ENCODE peak calls at places on chromosomes 5 and 9, in five cellular contexts. J is IMR-90; O is SK-N-SH; H is neural progenitor cell; I is CD8-positive, alpha-beta T cell. N is an unnamed sample.
A peak's percentile ranks its signal among the peaks of the same experiment; 100 is the strongest.

GRCh38 chr5:160213537-160213936 is 15.8 kb upstream of the FABP6 start:
- DNase-seq in J (peak; percentile 13), O (no peak), I (no peak), H (no peak), N (no peak)

GRCh38 chr5:147561435-147561834 is 51.6 kb upstream of the DPYSL3 start:
- DNase-seq in H (peak; percentile 28), O (no peak), I (no peak), J (no peak), N (no peak)

GRCh38 chr5:151924564-151925395 is at the start of gene GLRA1:
- DNase-seq in J (peak; percentile 31), H (peak; percentile 93), O (peak; percentile 45), I (peak; percentile 27), N (no peak)

GRCh38 chr5:105836263-105836662 is 1834.5 kb downstream of the EFNA5 start:
- DNase-seq in J (peak; percentile 63), O (no peak), H (no peak), I (no peak), N (no peak)

GRCh38 chr5:17944046-17944445 is 309.8 kb downstream of the TAF11L14 start:
- DNase-seq in H (no peak), I (no peak), O (no peak), J (no peak), N (no peak)

GRCh38 chr9:134303601-134304000 is 22.7 kb upstream of the RXRA start:
- DNase-seq in J (no peak), I (no peak), H (no peak), O (no peak), N (no peak)

GRCh38 chr5:65086234-65086886 is 317.6 kb downstream of the CWC27 start:
- DNase-seq in O (no peak), H (no peak), I (no peak), J (peak; percentile 48), N (no peak)

GRCh38 chr5:168005093-168005492 is 286.4 kb upstream of the WWC1 start:
- DNase-seq in O (no peak), I (no peak), J (no peak), H (no peak), N (no peak)

GRCh38 chr5:174734571-174735497 is 10.5 kb downstream of the MSX2 start:
- DNase-seq in J (no peak), I (no peak), O (peak; percentile 64), H (peak; percentile 42), N (no peak)

GRCh38 chr9:88344013-88344412 is 44.2 kb upstream of the SPIN1 start:
- DNase-seq in O (no peak), I (no peak), H (no peak), J (no peak), N (no peak)

GRCh38 chr9:34375901-34376595 is 650 bp downstream of the MYORG start:
- DNase-seq in I (peak; percentile 28), J (no peak), H (peak; percentile 45), O (peak; percentile 76), N (peak; percentile 43)

GRCh38 chr5:37086466-37087178 is 162.6 kb downstream of the CPLANE1 start:
- DNase-seq in O (no peak), H (no peak), J (peak; percentile 76), I (no peak), N (no peak)

GRCh38 chr5:66788556-66788955 is 192.4 kb downstream of the MAST4 start:
- DNase-seq in I (no peak), H (no peak), O (no peak), J (no peak), N (no peak)

GRCh38 chr9:72557549-72557948 is 36.1 kb downstream of the TMC1 start:
- DNase-seq in H (no peak), I (no peak), J (peak; percentile 97), O (no peak), N (peak; percentile 83)

GRCh38 chr5:5793560-5793959 is 371.1 kb downstream of the ICE1 start:
- DNase-seq in I (no peak), J (no peak), O (no peak), H (no peak), N (no peak)

GRCh38 chr9:27818348-27818747 is 245.1 kb upstream of the C9orf72 start:
- DNase-seq in I (no peak), J (no peak), O (peak; percentile 12), H (no peak), N (no peak)

GRCh38 chr9:89363921-89364663 is 45.8 kb downstream of the SECISBP2 start:
- DNase-seq in J (no peak), H (no peak), O (no peak), I (no peak), N (no peak)

GRCh38 chr5:108420182-108420581 is 38.3 kb upstream of the FBXL17 start:
- DNase-seq in H (peak; percentile 7), I (no peak), J (no peak), O (no peak), N (no peak)

GRCh38 chr5:108420755-108421154 is 38.9 kb upstream of the FBXL17 start:
- DNase-seq in O (no peak), H (no peak), I (no peak), J (no peak), N (no peak)

GRCh38 chr5:108418172-108418571 is 36.3 kb upstream of the FBXL17 start:
- DNase-seq in I (no peak), H (no peak), J (no peak), O (no peak), N (no peak)

GRCh38 chr5:108415726-108416125 is 33.8 kb upstream of the FBXL17 start:
- DNase-seq in J (no peak), H (no peak), I (no peak), O (no peak), N (no peak)

GRCh38 chr5:108417166-108417670 is 35.3 kb upstream of the FBXL17 start:
- DNase-seq in I (no peak), O (no peak), H (no peak), J (no peak), N (no peak)
- H3K27me3 ChIP-seq in I (no peaks in the 10 kb centered on the region), O (no peaks in the 10 kb centered on the region), H (no peaks in the 10 kb centered on the region), J (no peaks in the 10 kb centered on the region), N (no peaks in the 10 kb centered on the region)

GRCh38 chr5:137747848-137748247 is 6.3 kb downstream of the HNRNPA0 start:
- DNase-seq in O (no peak), H (no peak), J (no peak), I (no peak), N (no peak)
- H3K27me3 ChIP-seq in O (no peaks in the 10 kb centered on the region), H (no peaks in the 10 kb centered on the region), J (no peaks in the 10 kb centered on the region), I (no peaks in the 10 kb centered on the region), N (no peaks in the 10 kb centered on the region)

GRCh38 chr5:109936996-109937395 is 247.3 kb downstream of the MAN2A1 start:
- DNase-seq in I (no peak), O (no peak), H (no peak), J (no peak), N (no peak)
- H3K27me3 ChIP-seq in I (no peaks in the 10 kb centered on the region), O (no peaks in the 10 kb centered on the region), H (no peaks in the 10 kb centered on the region), J (no peaks in the 10 kb centered on the region), N (no peaks in the 10 kb centered on the region)

GRCh38 chr5:11384441-11385250 is 519.6 kb downstream of the CTNND2 start:
- DNase-seq in H (peak; percentile 55), J (no peak), O (peak; percentile 27), I (no peak), N (no peak)
- H3K27me3 ChIP-seq in H (peaks cover 26% of the 10 kb centered on the region), J (peaks cover 9% of the 10 kb centered on the region), O (peaks cover 37% of the 10 kb centered on the region), I (no peaks in the 10 kb centered on the region), N (peaks cover 29% of the 10 kb centered on the region)

GRCh38 chr5:139901971-139902370 is 106.4 kb downstream of the PSD2 start:
- DNase-seq in I (no peak), J (no peak), O (no peak), H (no peak), N (no peak)
- H3K27me3 ChIP-seq in I (peaks cover 16% of the 10 kb centered on the region), J (peaks cover 90% of the 10 kb centered on the region), O (peaks cover 47% of the 10 kb centered on the region), H (peaks cover 100% of the 10 kb centered on the region), N (peaks cover 10% of the 10 kb centered on the region)

N was measured in HL-60.